ENCODE peak calls at places on chromosomes 11 and 22, in six cellular contexts. T is kidney, N is tibial artery, O is stomach, P is right atrium auricular region, U is mammary epithelial cell. R is an unnamed sample.

GRCh38 chr11:74269161-74269809 is 42.2 kb downstream of the P4HA3 start:
- DNase-seq in T (no peak), N (no peak), O (no peak), P (no peak), U (no peak), R (no peak)

GRCh38 chr11:95337175-95337957 is 106.4 kb upstream of the SESN3 start:
- DNase-seq in T (peak), N (peak), O (peak), P (peak), U (peak), R (peak)

GRCh38 chr22:27996529-27996925 is 77.5 kb upstream of the PITPNB start:
- DNase-seq in T (no peak), N (no peak), O (no peak), P (no peak), U (no peak), R (no peak)

GRCh38 chr11:67355794-67356550 is 2.6 kb upstream of the POLD4 start:
- DNase-seq in T (no peak), N (no peak), O (no peak), P (no peak), U (no peak), R (no peak)

GRCh38 chr11:115256326-115257197 is 247.7 kb downstream of the CADM1 start:
- DNase-seq in T (no peak), N (no peak), O (no peak), P (no peak), U (no peak), R (no peak)

GRCh38 chr11:32531528-32531927 is 52.1 kb upstream of the EIF3M start:
- DNase-seq in T (no peak), N (no peak), O (no peak), P (no peak), U (peak), R (no peak)

GRCh38 chr11:128900468-128900867 is 9.3 kb downstream of the KCNJ5 start:
- DNase-seq in T (peak), N (no peak), O (peak), P (no peak), U (no peak), R (no peak)

GRCh38 chr11:23310276-23310675 is 450.0 kb upstream of the CCDC179 start:
- DNase-seq in T (no peak), N (no peak), O (no peak), P (no peak), U (no peak), R (peak)

GRCh38 chr11:123702137-123702536 is 39.3 kb downstream of the ZNF202 start:
- DNase-seq in T (no peak), N (no peak), O (no peak), P (no peak), U (no peak), R (peak)

GRCh38 chr11:94581926-94582325 is 14.8 kb downstream of the PIWIL4 start:
- DNase-seq in T (no peak), N (no peak), O (no peak), P (no peak), U (no peak), R (no peak)

GRCh38 chr11:122097419-122098001 is 18.5 kb downstream of the BLID start:
- DNase-seq in T (no peak), N (no peak), O (no peak), P (no peak), U (peak), R (no peak)

GRCh38 chr22:43164636-43165035 is 13.3 kb downstream of the TSPO start:
- DNase-seq in T (no peak), N (no peak), O (no peak), P (no peak), U (no peak), R (no peak)

GRCh38 chr22:30743257-30744020 is 48.8 kb downstream of the OSBP2 start:
- DNase-seq in T (peak), N (no peak), O (no peak), P (no peak), U (no peak), R (no peak)

GRCh38 chr22:33272866-33273265 is 214.7 kb upstream of the SYN3 start:
- DNase-seq in T (no peak), N (no peak), O (no peak), P (no peak), U (no peak), R (no peak)

GRCh38 chr22:44580176-44580575 is 82.1 kb upstream of the RTL6 start:
- DNase-seq in T (no peak), N (no peak), O (no peak), P (no peak), U (no peak), R (no peak)

GRCh38 chr11:68966894-68967780 is 13.6 kb downstream of the MRGPRD start:
- DNase-seq in T (no peak), N (no peak), O (no peak), P (no peak), U (no peak), R (no peak)

GRCh38 chr22:37230673-37231405 is 13.2 kb downstream of the RAC2 start:
- DNase-seq in T (no peak), N (no peak), O (no peak), P (no peak), U (no peak), R (no peak)

GRCh38 chr11:612201-612960 is 3.4 kb downstream of the IRF7 start:
- DNase-seq in T (peak), N (no peak), O (peak), P (no peak), U (no peak), R (no peak)

GRCh38 chr11:134587345-134587744 is 175.3 kb upstream of the B3GAT1 start:
- DNase-seq in T (no peak), N (no peak), O (no peak), P (peak), U (no peak), R (no peak)

GRCh38 chr11:134597452-134597851 is 185.4 kb upstream of the B3GAT1 start:
- DNase-seq in T (no peak), N (no peak), O (no peak), P (peak), U (no peak), R (no peak)

GRCh38 chr11:134596404-134596803 is 184.4 kb upstream of the B3GAT1 start:
- DNase-seq in T (no peak), N (no peak), O (no peak), P (peak), U (no peak), R (no peak)

GRCh38 chr11:134589155-134589554 is 177.1 kb upstream of the B3GAT1 start:
- DNase-seq in T (no peak), N (no peak), O (no peak), P (no peak), U (no peak), R (no peak)

GRCh38 chr11:134592391-134592990 is 180.4 kb upstream of the B3GAT1 start:
- DNase-seq in T (no peak), N (no peak), O (peak), P (no peak), U (no peak), R (peak)
- TF ChIP-seq CTCF in T (peak), N (no peak), O (no peak), P (no peak), U (peak), R (peak)

GRCh38 chr22:46461566-46462180 is 75.7 kb downstream of the CELSR1 start:
- DNase-seq in T (no peak), N (no peak), O (no peak), P (no peak), U (no peak), R (no peak)
- H3K27ac ChIP-seq in T (no peak), N (no peak), O (no peak), P (no peak), U (no peak), R (no peak)

GRCh38 chr11:117823294-117823940 is 1.1 kb downstream of the FXYD2 start:
- DNase-seq in T (peak), N (no peak), O (no peak), P (no peak), U (no peak), R (peak)
- TF ChIP-seq CTCF in T (no peak), N (no peak), O (no peak), P (no peak), U (peak), R (peak)

GRCh38 chr11:73217131-73217809 is 811 bp upstream of the P2RY2 start:
- DNase-seq in T (no peak), N (no peak), O (no peak), P (no peak), U (no peak), R (no peak)

GRCh38 chr11:73213196-73214143 is 4.6 kb upstream of the P2RY2 start:
- DNase-seq in T (no peak), N (no peak), O (no peak), P (no peak), U (no peak), R (no peak)

GRCh38 chr11:73216466-73216865 is 1.6 kb upstream of the P2RY2 start:
- DNase-seq in T (no peak), N (no peak), O (no peak), P (no peak), U (no peak), R (no peak)

GRCh38 chr11:73217810-73218105 is 323 bp upstream of the P2RY2 start:
- DNase-seq in T (no peak), N (no peak), O (no peak), P (no peak), U (no peak), R (no peak)

GRCh38 chr11:73215191-73216134 is 2.6 kb upstream of the P2RY2 start:
- DNase-seq in T (no peak), N (no peak), O (no peak), P (no peak), U (no peak), R (no peak)
- H3K27ac ChIP-seq in T (no peak), N (no peak), O (no peak), P (no peak), U (no peak), R (no peak)